ENCODE peak calls at places on chromosome 19, in six cellular contexts. N, S, A, X, L and F are unnamed samples. For H3K9me3, the result is how much of the 10 kb centered on the place peaks cover.

GRCh38 chr19:8686549-8686948 is 12.0 kb downstream of the ACTL9 start:
- DNase-seq in N (no peak), X (no peak), A (no peak), L (no peak), S (no peak), F (no peak)

GRCh38 chr19:24059572-24060295 is 27.3 kb upstream of the ZNF254 start:
- DNase-seq in L (no peak), A (no peak), X (peak), N (no peak), S (no peak), F (no peak)

GRCh38 chr19:7440188-7440975 is 48.5 kb downstream of the PEX11G start:
- DNase-seq in N (no peak), L (no peak), S (no peak), A (no peak), X (peak), F (no peak)

GRCh38 chr19:38061294-38061693 is 154.3 kb downstream of the SIPA1L3 start:
- DNase-seq in N (no peak), L (no peak), X (peak), A (no peak), S (peak), F (peak)

GRCh38 chr19:46728208-46728607 is 11.3 kb upstream of the PRKD2 start:
- DNase-seq in L (no peak), N (no peak), S (no peak), X (no peak), A (no peak), F (no peak)

GRCh38 chr19:30651691-30652090 is 279.5 kb downstream of the ZNF536 start:
- DNase-seq in S (no peak), A (no peak), L (no peak), N (no peak), X (no peak), F (no peak)

GRCh38 chr19:4494691-4495064 is 22.6 kb downstream of the HDGFL2 start:
- DNase-seq in L (no peak), A (no peak), N (no peak), S (no peak), X (no peak), F (no peak)

GRCh38 chr19:42850981-42851717 is 28.4 kb downstream of the PSG1 start:
- DNase-seq in L (no peak), S (peak), A (no peak), X (peak), N (no peak), F (peak)

GRCh38 chr19:5358173-5358800 is 17.7 kb upstream of the PTPRS start:
- DNase-seq in X (peak), N (no peak), L (no peak), S (peak), A (no peak), F (no peak)

GRCh38 chr19:1935484-1936208 is 5.3 kb upstream of the CSNK1G2 start:
- DNase-seq in L (no peak), N (no peak), S (peak), X (peak), A (no peak), F (peak)

GRCh38 chr19:44959691-44960090 is 4.5 kb downstream of the CLPTM1 start:
- DNase-seq in S (no peak), N (no peak), X (no peak), A (no peak), L (no peak), F (no peak)

GRCh38 chr19:44961821-44962220 is 6.6 kb downstream of the CLPTM1 start:
- DNase-seq in L (no peak), A (no peak), S (no peak), N (no peak), X (no peak), F (no peak)

GRCh38 chr19:44955500-44956439 is 590 bp downstream of the CLPTM1 start:
- DNase-seq in N (no peak), A (no peak), X (peak), S (no peak), L (no peak), F (peak)

GRCh38 chr19:44958090-44958489 is 2.9 kb downstream of the CLPTM1 start:
- DNase-seq in X (no peak), L (no peak), N (no peak), S (no peak), A (no peak), F (no peak)

DNA sequence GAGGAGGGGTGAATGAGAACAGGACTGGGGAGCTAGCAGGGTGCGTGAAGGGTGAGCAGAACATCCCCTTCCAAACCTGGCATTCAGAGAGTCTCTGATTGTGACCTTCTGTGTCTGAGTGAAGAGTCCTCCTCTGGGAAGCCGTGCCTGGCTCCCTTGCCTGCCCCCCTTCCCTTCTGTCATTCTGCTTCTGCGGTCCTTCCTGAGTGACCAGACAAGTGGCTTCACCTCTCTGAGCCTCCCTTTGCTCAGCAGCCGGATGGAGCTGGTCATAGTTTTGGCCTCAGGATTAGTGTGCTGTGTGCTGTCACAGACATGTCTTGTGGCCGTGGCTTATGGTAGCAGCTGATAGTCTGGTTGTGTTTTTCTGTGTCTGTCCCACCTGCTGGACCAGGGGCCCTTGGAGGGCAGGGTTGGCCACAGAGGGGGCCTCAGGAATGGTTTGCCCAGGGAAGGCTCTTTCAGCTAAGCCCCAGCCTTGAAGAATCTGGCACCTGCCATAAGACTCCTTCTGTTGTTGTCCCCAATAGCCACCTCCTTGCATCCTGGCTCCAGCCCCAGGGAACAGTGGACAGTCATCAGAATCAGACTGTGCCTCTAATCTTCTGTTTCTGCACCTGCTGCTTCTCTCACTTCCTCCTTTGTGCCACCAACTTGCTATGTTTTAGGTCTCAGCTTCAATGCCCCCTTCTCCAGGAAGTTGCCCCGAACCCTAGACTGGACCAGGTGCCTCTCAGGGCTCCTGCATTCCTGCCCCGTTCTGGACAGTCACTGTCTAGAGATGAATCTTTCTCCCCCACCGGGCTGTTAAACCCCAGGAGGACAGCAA is 5.9 kb downstream of the CLPTM1 start:
- DNase-seq in L (no peak), A (no peak), S (no peak), X (no peak), N (no peak), F (no peak)
- H2BK120ac ChIP-seq in L (no peak), A (no peak), S (no peak), X (no peak), N (no peak), F (no peak)

DNA sequence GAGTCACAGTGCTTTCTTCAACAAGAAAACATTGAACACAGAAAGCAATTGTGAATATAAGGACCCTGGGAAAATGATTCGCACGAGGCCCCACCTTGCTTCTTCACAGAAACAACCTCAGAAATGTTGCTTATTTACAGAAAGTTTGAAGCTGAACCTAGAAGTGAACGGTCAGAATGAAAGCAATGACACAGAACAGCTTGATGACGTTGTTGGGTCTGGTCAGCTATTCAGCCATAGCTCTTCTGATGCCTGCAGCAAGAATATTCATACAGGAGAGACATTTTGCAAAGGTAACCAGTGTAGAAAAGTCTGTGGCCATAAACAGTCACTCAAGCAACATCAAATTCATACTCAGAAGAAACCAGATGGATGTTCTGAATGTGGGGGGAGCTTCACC is 15.7 kb downstream of the ZNF175 start:
- DNase-seq in X (no peak), L (no peak), N (no peak), A (no peak), S (no peak), F (no peak)
- H3K9me3 ChIP-seq in X (under half), L (under half), N (under half), A (under half), S (under half), F (under half)

GRCh38 chr19:911197-912033 is 1.6 kb downstream of the R3HDM4 start:
- DNase-seq in X (no peak), S (no peak), L (no peak), N (peak), A (no peak), F (no peak)

GRCh38 chr19:913080-913748 is at the start of gene R3HDM4:
- DNase-seq in S (peak), L (no peak), A (no peak), X (peak), N (peak), F (peak)

GRCh38 chr19:917323-918151 is at the start of gene KISS1R:
- DNase-seq in X (peak), S (peak), N (peak), A (peak), L (no peak), F (peak)

GRCh38 chr19:916645-917322 is 349 bp upstream of the KISS1R start:
- DNase-seq in A (no peak), N (peak), X (no peak), L (no peak), S (no peak), F (no peak)

DNA sequence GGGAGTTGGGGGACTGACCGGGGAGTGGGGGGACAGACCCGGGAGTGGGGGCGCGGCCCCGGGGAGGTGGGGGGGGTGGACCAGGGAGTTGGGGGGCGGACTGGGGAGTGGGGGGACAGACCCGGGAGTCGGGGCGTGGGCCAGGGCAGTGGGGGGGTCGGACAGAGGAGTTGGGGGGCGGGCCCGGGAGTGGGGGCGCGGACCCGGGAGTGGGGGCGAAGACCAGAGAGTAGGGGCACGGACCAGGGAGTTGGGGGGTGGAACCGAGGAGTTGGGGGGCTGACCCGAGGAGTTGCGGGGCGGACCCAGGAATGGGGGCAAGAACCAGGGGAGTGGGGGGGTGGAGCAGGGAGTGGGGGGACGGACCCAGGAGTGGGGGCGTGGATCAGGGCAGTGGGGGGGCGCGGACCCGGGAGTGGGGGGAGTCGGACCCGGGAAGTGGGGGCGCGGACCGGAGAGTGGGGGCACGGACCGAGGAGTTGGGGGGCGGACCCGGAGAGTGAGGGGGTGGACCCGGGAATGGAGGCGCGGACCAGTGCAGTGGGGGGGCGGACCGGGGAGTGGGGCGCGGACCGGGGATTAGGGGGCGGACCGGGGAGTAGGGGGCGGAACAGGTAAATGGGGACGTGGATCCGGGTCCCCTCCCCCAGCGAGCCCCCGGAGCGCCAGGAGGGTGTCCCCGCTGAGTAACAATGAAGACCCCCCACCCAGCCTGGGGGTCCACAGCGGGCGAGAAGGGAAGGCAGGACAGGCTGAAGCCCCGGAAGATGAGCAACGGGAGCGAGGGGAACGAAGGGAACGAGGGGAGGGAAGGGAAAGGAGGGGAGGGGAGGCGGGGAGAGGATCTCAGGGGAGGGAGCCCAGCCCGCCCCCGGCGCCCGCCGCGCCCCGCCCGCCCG is 589 bp downstream of the R3HDM4 start:
- DNase-seq in S (no peak), L (no peak), A (no peak), X (no peak), N (no peak), F (no peak)
- H2BK120ac ChIP-seq in S (no peak), L (no peak), A (no peak), X (peak), N (no peak), F (peak)

DNA sequence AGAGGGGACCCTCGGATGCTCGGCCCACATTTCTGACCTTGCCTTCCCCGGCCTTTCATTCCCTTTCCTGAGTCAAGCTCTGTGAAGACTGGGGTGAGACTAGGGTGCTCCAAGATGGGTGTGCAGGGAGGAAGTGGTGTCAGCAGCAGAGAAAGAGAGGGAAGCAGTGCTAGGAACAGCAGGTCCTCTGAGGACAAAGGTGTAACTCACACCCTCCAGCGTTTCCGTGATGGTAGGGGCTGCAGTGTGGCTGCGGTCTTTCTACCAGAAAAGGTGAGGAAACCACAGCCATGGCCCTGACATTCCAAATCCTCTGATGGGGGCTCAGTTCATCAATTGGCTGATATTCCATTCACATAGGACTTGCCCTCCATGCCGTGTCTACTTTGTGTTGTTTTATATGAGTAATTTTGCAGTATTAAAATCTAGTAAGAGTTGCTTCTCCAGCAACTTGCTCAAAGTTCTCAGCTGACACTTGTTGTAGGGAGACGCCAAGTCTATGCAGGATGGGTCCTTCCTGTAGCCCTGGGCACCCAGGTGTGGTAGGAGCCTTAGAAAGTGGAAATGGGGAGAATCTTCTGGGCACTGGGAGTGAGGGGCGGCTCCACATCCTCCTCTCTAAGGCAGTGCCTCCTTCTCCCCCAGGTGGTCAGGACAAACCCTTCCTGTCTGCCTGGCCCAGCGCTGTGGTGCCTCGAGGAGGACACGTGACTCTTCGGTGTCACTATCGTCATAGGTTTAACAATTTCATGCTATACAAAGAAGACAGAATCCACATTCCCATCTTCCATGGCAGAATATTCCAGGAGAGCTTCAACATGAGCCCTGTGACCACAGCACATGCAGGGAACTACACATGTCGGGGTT is 1.6 kb downstream of the KIR3DL1 start:
- DNase-seq in N (no peak), A (no peak), X (no peak), S (no peak), L (no peak), F (no peak)
- H3K9me3 ChIP-seq in N (half or more), A (under half), X (half or more), S (under half), L (half or more), F (under half)

GRCh38 chr19:48968179-48968661 is 3.1 kb downstream of the FTL start:
- DNase-seq in X (peak), S (peak), L (no peak), N (no peak), A (no peak), F (peak)

GRCh38 chr19:48967346-48968178 is 2.5 kb downstream of the FTL start:
- DNase-seq in X (peak), S (peak), A (no peak), L (no peak), N (peak), F (peak)

GRCh38 chr19:48965806-48966540 is 864 bp downstream of the FTL start:
- DNase-seq in A (peak), L (no peak), S (peak), N (peak), X (peak), F (peak)

GRCh38 chr19:48965033-48965805 is at the start of gene FTL:
- DNase-seq in A (peak), L (peak), S (peak), X (peak), N (peak), F (peak)

GRCh38 chr19:48966541-48967345 is 1.6 kb downstream of the FTL start:
- DNase-seq in A (no peak), X (no peak), N (no peak), S (no peak), L (no peak), F (peak)
- H2BK120ac ChIP-seq in A (no peak), X (no peak), N (no peak), S (no peak), L (no peak), F (no peak)

GRCh38 chr19:56927791-56928207 is 87.3 kb upstream of the PEG3 start:
- DNase-seq in X (peak), N (no peak), A (no peak), S (no peak), L (no peak), F (no peak)

GRCh38 chr19:56933014-56933705 is 92.6 kb upstream of the PEG3 start:
- DNase-seq in S (no peak), X (no peak), A (no peak), L (no peak), N (no peak), F (no peak)

GRCh38 chr19:56927294-56927693 is 86.8 kb upstream of the PEG3 start:
- DNase-seq in X (peak), A (no peak), L (no peak), S (no peak), N (no peak), F (no peak)

GRCh38 chr19:56934438-56935090 is 94.0 kb upstream of the PEG3 start:
- DNase-seq in N (no peak), L (no peak), S (no peak), A (no peak), X (peak), F (no peak)

GRCh38 chr19:56930647-56931592 is 90.4 kb upstream of the PEG3 start:
- DNase-seq in S (no peak), L (no peak), A (no peak), X (no peak), N (no peak), F (no peak)
- H3K9me3 ChIP-seq in S (under half), L (half or more), A (under half), X (under half), N (half or more), F (under half)

GRCh38 chr19:3457531-3458228 is 22.6 kb downstream of the SMIM24 start:
- DNase-seq in X (no peak), L (no peak), A (no peak), N (no peak), S (no peak), F (peak)

GRCh38 chr19:3458595-3459284 is 21.6 kb downstream of the SMIM24 start:
- DNase-seq in N (peak), A (no peak), L (no peak), X (no peak), S (peak), F (peak)

GRCh38 chr19:3459965-3460582 is 20.3 kb downstream of the SMIM24 start:
- DNase-seq in L (no peak), S (no peak), A (no peak), N (no peak), X (no peak), F (no peak)

GRCh38 chr19:3458229-3458555 is 22.1 kb downstream of the SMIM24 start:
- DNase-seq in N (no peak), A (no peak), S (no peak), L (no peak), X (no peak), F (peak)

DNA sequence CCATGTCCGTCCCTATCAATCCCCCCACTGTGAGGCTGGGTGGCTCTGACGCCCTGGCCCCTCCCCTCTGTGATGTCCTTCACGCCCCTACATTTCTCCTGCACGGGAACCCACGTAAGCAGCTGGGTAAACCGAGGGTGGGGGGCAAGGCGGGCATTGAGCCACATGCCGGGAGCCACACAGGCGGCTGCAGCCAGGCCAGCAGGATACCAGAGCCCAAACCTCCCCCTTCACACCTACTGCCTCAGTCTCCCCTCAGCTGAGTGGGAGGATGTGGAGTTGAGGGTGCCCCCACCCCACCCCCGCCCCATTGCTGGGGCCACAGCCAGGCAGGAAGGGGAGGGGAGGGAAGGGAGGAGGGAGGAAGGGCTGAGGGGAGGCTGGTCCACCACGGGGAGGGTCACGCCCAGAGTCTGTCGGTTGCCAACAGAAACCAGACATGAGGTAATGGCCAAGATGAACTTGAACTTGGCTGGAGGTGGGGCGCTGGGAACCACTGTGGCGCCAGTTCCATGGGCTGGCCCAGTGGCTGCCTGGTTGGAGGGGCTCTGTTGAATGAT is 20.9 kb downstream of the SMIM24 start:
- DNase-seq in L (no peak), N (peak), X (peak), A (no peak), S (peak), F (peak)
- H2BK120ac ChIP-seq in L (peak), N (no peak), X (no peak), A (peak), S (peak), F (peak)

GRCh38 chr19:57576661-57577060 is 2.0 kb downstream of the ZNF416 start:
- DNase-seq in A (no peak), N (no peak), L (no peak), S (no peak), X (no peak), F (no peak)
- H3K9me3 ChIP-seq in A (half or more), N (half or more), L (half or more), S (half or more), X (under half), F (half or more)

DNA sequence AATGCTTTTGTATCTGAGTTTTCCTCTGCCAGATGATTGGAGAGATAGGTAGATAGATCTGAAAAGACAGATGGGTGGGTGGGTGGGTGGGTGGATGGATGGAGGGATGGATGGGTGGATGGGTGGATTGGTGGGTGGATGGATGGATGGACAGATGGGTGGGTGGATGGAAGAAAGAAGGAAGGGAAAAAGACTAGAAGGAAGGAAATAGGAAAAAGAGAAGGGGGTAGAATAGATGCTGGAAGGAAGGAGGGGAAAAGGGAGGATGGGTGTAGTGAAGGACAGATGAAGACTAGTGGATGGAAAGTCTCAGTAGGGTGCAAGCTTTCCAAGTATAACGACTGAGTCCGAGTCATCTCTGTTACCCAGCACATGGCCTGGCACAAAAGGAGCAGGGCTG is 19.0 kb upstream of the FBL start:
- DNase-seq in S (no peak), X (no peak), L (no peak), N (no peak), A (no peak), F (no peak)
- H2BK120ac ChIP-seq in S (no peak), X (no peak), L (no peak), N (no peak), A (no peak), F (no peak)

GRCh38 chr19:11894851-11895250 is 7.3 kb downstream of the ZNF69 start:
- DNase-seq in L (no peak), N (no peak), S (no peak), A (no peak), X (peak), F (no peak)
- H3K9me3 ChIP-seq in L (under half), N (under half), S (under half), A (half or more), X (under half), F (under half)